ENCODE peak calls at places on chromosome 2, in four cellular contexts. Z is midbrain, S is KG1, E is heart left ventricle. V is an unnamed sample.

GRCh38 chr2:207156451-207157161 is 9.1 kb downstream of the KLF7 start:
- DNase-seq in Z (no peak), S (no peak), E (no peak), V (no peak)

GRCh38 chr2:134469516-134470115 is 215.7 kb downstream of the MGAT5 start:
- DNase-seq in Z (no peak), S (no peak), E (peak), V (no peak)

GRCh38 chr2:106631281-106631680 is 144.1 kb downstream of the CD8B2 start:
- DNase-seq in Z (no peak), S (no peak), E (no peak), V (no peak)

GRCh38 chr2:225207026-225207425 is 164.8 kb upstream of the DOCK10 start:
- DNase-seq in Z (no peak), S (no peak), E (no peak), V (no peak)

GRCh38 chr2:134625311-134625710 is 93.5 kb downstream of the TMEM163 start:
- DNase-seq in Z (no peak), S (no peak), E (no peak), V (no peak)

GRCh38 chr2:43853141-43854081 is 14.6 kb downstream of the ABCG8 start:
- DNase-seq in Z (no peak), S (no peak), E (no peak), V (no peak)

GRCh38 chr2:195482050-195482449 is 175.0 kb upstream of the SLC39A10 start:
- DNase-seq in Z (no peak), S (no peak), E (no peak), V (no peak)

GRCh38 chr2:236240228-236240990 is 23.8 kb downstream of the ASB18 start:
- DNase-seq in Z (peak), S (no peak), E (peak), V (no peak)

GRCh38 chr2:8197825-8198224 is 484.0 kb upstream of the ID2 start:
- DNase-seq in Z (no peak), S (no peak), E (no peak), V (no peak)

GRCh38 chr2:65722028-65722427 is 289.6 kb upstream of the SPRED2 start:
- DNase-seq in Z (peak), S (no peak), E (peak), V (peak)

GRCh38 chr2:147607379-147607778 is 237.4 kb upstream of the ACVR2A start:
- DNase-seq in Z (no peak), S (no peak), E (no peak), V (no peak)

GRCh38 chr2:128690431-128690830 is 371.8 kb upstream of the HS6ST1 start:
- DNase-seq in Z (no peak), S (no peak), E (no peak), V (peak)

GRCh38 chr2:7905756-7906155 is 776.1 kb upstream of the ID2 start:
- DNase-seq in Z (no peak), S (no peak), E (no peak), V (no peak)

GRCh38 chr2:19623488-19623887 is 265.1 kb upstream of the OSR1 start:
- DNase-seq in Z (no peak), S (no peak), E (no peak), V (no peak)

GRCh38 chr2:23662466-23662865 is 264.5 kb downstream of the ATAD2B start:
- DNase-seq in Z (no peak), S (no peak), E (no peak), V (no peak)

GRCh38 chr2:40034198-40034597 is 255.1 kb upstream of the THUMPD2 start:
- DNase-seq in Z (no peak), S (no peak), E (no peak), V (no peak)

GRCh38 chr2:86037141-86037794 is 68.4 kb downstream of the POLR1A start:
- DNase-seq in Z (no peak), S (no peak), E (peak), V (peak)

GRCh38 chr2:47513981-47514520 is 111.1 kb downstream of the MSH2 start:
- DNase-seq in Z (no peak), S (no peak), E (no peak), V (no peak)

GRCh38 chr2:9422321-9423099 is 818 bp downstream of the ITGB1BP1 start:
- DNase-seq in Z (peak), S (peak), E (peak), V (peak)

GRCh38 chr2:588041-588645 is 89.1 kb downstream of the TMEM18 start:
- DNase-seq in Z (no peak), S (no peak), E (no peak), V (no peak)

GRCh38 chr2:65453916-65454315 is 21.5 kb upstream of the SPRED2 start:
- DNase-seq in Z (no peak), S (no peak), E (no peak), V (no peak)

GRCh38 chr2:45883601-45884000 is 232.1 kb downstream of the PRKCE start:
- DNase-seq in Z (no peak), S (no peak), E (no peak), V (no peak)

GRCh38 chr2:45652090-45653050 is 895 bp downstream of the PRKCE start:
- DNase-seq in Z (peak), S (no peak), E (peak), V (peak)

GRCh38 chr2:240786871-240787311 is 33.1 kb downstream of the KIF1A start:
- DNase-seq in Z (no peak), S (no peak), E (no peak), V (no peak)

GRCh38 chr2:46495347-46496030 is 16.1 kb downstream of the TMEM247 start:
- DNase-seq in Z (no peak), S (no peak), E (no peak), V (no peak)

GRCh38 chr2:239299218-239299939 is 101.4 kb downstream of the HDAC4 start:
- DNase-seq in Z (no peak), S (no peak), E (peak), V (peak)